ENCODE peak calls at places on chromosomes 16 and 17, in four cellular contexts. P, D, H and Y are unnamed samples.

GRCh38 chr17:72421128-72422092 is 300.6 kb downstream of the SOX9 start:
- DNase-seq in D (peak), H (peak), P (no peak), Y (peak)

GRCh38 chr17:71709271-71709670 is 411.5 kb upstream of the SOX9 start:
- DNase-seq in P (no peak), H (peak), D (peak), Y (no peak)

GRCh38 chr16:15855704-15856003 is 1.2 kb downstream of the MYH11 start:
- DNase-seq in D (no peak), H (no peak), P (no peak), Y (no peak)

GRCh38 chr17:48310748-48311213 is 119.2 kb downstream of the SKAP1 start:
- DNase-seq in D (no peak), P (peak), H (no peak), Y (no peak)

GRCh38 chr16:72404299-72404698 is 232.3 kb upstream of the PMFBP1 start:
- DNase-seq in D (peak), H (no peak), P (no peak), Y (no peak)

GRCh38 chr16:67163164-67163902 is 1.2 kb upstream of the HSF4 start:
- DNase-seq in D (peak), P (no peak), H (no peak), Y (no peak)

GRCh38 chr17:35094902-35095301 is 24.8 kb downstream of the RAD51D start:
- DNase-seq in P (no peak), H (peak), D (peak), Y (peak)

GRCh38 chr17:74759243-74759801 is 10.9 kb downstream of the NHERF1 start:
- DNase-seq in P (no peak), H (no peak), D (no peak), Y (no peak)

GRCh38 chr16:81567987-81568748 is 123.6 kb downstream of the CMIP start:
- DNase-seq in D (peak), H (peak), P (no peak), Y (no peak)

GRCh38 chr17:16975266-16975651 is 3.3 kb upstream of the TNFRSF13B start:
- DNase-seq in P (no peak), D (no peak), H (no peak), Y (no peak)

GRCh38 chr16:9081843-9082242 is 9.6 kb upstream of the HAPSTR1 start:
- DNase-seq in D (no peak), P (no peak), H (no peak), Y (peak)

GRCh38 chr16:4517812-4518211 is 20.8 kb downstream of the CDIP1 start:
- DNase-seq in P (peak), D (peak), H (no peak), Y (peak)